ENCODE peak calls at places on chromosomes 16 and 17, in eight cellular contexts. X is transverse colon, S is K562, E is H1, G is SK-N-SH, I is stomach, F is endothelial cell of umbilical vein, J is HCT116. K is an unnamed sample.

GRCh38 chr17:63039899-63040602 is 74.0 kb downstream of the TANC2 start:
- DNase-seq in X (no peak), S (no peak), E (no peak), G (no peak), I (no peak), F (peak; percentile 5), J (peak; percentile 37), K (no peak)

GRCh38 chr17:50944054-50944901 is 78.1 kb upstream of the TOB1 start:
- DNase-seq in X (peak; percentile 92), S (peak; percentile 95), E (no peak), G (peak; percentile 92), I (peak; percentile 97), F (peak; percentile 24), J (no peak), K (peak; percentile 96)

GRCh38 chr16:67675999-67676398 is 9.4 kb downstream of the C16orf86 start:
- DNase-seq in X (no peak), S (no peak), E (no peak), G (no peak), I (no peak), F (no peak), J (no peak), K (no peak)

GRCh38 chr17:48484256-48484655 is 46.6 kb downstream of the HOXB1 start:
- DNase-seq in X (no peak), S (no peak), E (no peak), G (no peak), I (no peak), F (no peak), J (no peak), K (no peak)

GRCh38 chr17:68733241-68734176 is 132.3 kb upstream of the FAM20A start:
- DNase-seq in X (no peak), S (no peak), E (peak; percentile 58), G (no peak), I (peak; percentile 30), F (peak; percentile 66), J (no peak), K (no peak)

GRCh38 chr17:72657467-72658317 is 434.8 kb downstream of the SLC39A11 start:
- DNase-seq in X (no peak), S (no peak), E (no peak), G (no peak), I (no peak), F (no peak), J (no peak), K (no peak)

GRCh38 chr17:41915566-41915965 is 3.2 kb downstream of the ACLY start:
- DNase-seq in X (no peak), S (no peak), E (no peak), G (no peak), I (no peak), F (no peak), J (no peak), K (no peak)

GRCh38 chr17:65684631-65685030 is 123.2 kb upstream of the AXIN2 start:
- DNase-seq in X (no peak), S (no peak), E (no peak), G (no peak), I (no peak), F (peak; percentile 43), J (no peak), K (no peak)

GRCh38 chr16:24471616-24472015 is 67.8 kb upstream of the RBBP6 start:
- DNase-seq in X (no peak), S (no peak), E (no peak), G (no peak), I (no peak), F (no peak), J (no peak), K (no peak)

GRCh38 chr17:51166198-51166986 is at the start of gene NME2:
- DNase-seq in X (peak; percentile 95), S (peak; percentile 96), E (peak; percentile 74), G (peak; percentile 100), I (peak; percentile 92), F (peak; percentile 79), J (peak; percentile 76), K (peak; percentile 86)

GRCh38 chr16:1065466-1066128 is 7.0 kb upstream of the SSTR5 start:
- DNase-seq in X (no peak), S (no peak), E (no peak), G (no peak), I (no peak), F (no peak), J (no peak), K (no peak)

GRCh38 chr16:1069154-1069553 is 3.4 kb upstream of the SSTR5 start:
- DNase-seq in X (no peak), S (peak; percentile 43), E (no peak), G (no peak), I (no peak), F (no peak), J (no peak), K (no peak)

GRCh38 chr16:1066584-1067172 is 5.9 kb upstream of the SSTR5 start:
- DNase-seq in X (no peak), S (no peak), E (no peak), G (no peak), I (no peak), F (no peak), J (no peak), K (no peak)

GRCh38 chr16:1068451-1068850 is 4.1 kb upstream of the SSTR5 start:
- DNase-seq in X (no peak), S (no peak), E (no peak), G (no peak), I (no peak), F (no peak), J (no peak), K (no peak)

GRCh38 chr16:1067629-1068028 is 4.9 kb upstream of the SSTR5 start:
- DNase-seq in X (no peak), S (no peak), E (no peak), G (no peak), I (no peak), F (no peak), J (no peak), K (no peak)
- TF ChIP-seq POLR2AphosphoS5 in X (no peak), S (no peak), E (no peak), G (no peak), I (no peak), F (no peak), J (no peak), K (no peak)

GRCh38 chr17:4944163-4944553 is 4.1 kb downstream of the RNF167 start:
- DNase-seq in X (peak; percentile 37), S (no peak), E (no peak), G (no peak), I (no peak), F (no peak), J (no peak), K (no peak)
- H3K4me3 ChIP-seq in X (no peak overlapping the region), S (no peak overlapping the region), E (no peak overlapping the region), G (no peak overlapping the region), I (no peak overlapping the region), F (no peak overlapping the region), J (no peak overlapping the region), K (no peak overlapping the region)

GRCh38 chr17:81842725-81843504 is 8.1 kb upstream of the PPP1R27 start:
- DNase-seq in X (no peak), S (no peak), E (no peak), G (no peak), I (no peak), F (no peak), J (no peak), K (no peak)

GRCh38 chr17:81844327-81844851 is 9.5 kb upstream of the PPP1R27 start:
- DNase-seq in X (no peak), S (no peak), E (no peak), G (no peak), I (no peak), F (no peak), J (no peak), K (no peak)

GRCh38 chr17:81844887-81845286 is 10.0 kb upstream of the PPP1R27 start:
- DNase-seq in X (no peak), S (no peak), E (no peak), G (no peak), I (no peak), F (no peak), J (no peak), K (no peak)

GRCh38 chr17:81842378-81842724 is 7.5 kb upstream of the PPP1R27 start:
- DNase-seq in X (no peak), S (no peak), E (no peak), G (no peak), I (no peak), F (no peak), J (no peak), K (no peak)

GRCh38 chr17:81843713-81844326 is 9.0 kb upstream of the PPP1R27 start:
- DNase-seq in X (no peak), S (no peak), E (no peak), G (no peak), I (no peak), F (no peak), J (no peak), K (no peak)
- TF ChIP-seq POLR2AphosphoS5 in X (no peak), S (no peak), E (no peak), G (no peak), I (no peak), F (no peak), J (no peak), K (no peak)

GRCh38 chr17:36706437-36706731 is 105.0 kb downstream of the MRM1 start:
- DNase-seq in X (no peak), S (no peak), E (no peak), G (no peak), I (no peak), F (no peak), J (no peak), K (no peak)

GRCh38 chr17:36705651-36706436 is 104.5 kb downstream of the MRM1 start:
- DNase-seq in X (peak; percentile 55), S (peak; percentile 58), E (no peak), G (peak; percentile 86), I (peak; percentile 46), F (peak; percentile 10), J (peak; percentile 18), K (no peak)

GRCh38 chr17:36697907-36698526 is 96.6 kb downstream of the MRM1 start:
- DNase-seq in X (no peak), S (peak; percentile 61), E (no peak), G (no peak), I (no peak), F (no peak), J (no peak), K (no peak)

GRCh38 chr17:36707904-36708303 is 106.5 kb downstream of the MRM1 start:
- DNase-seq in X (no peak), S (no peak), E (no peak), G (no peak), I (no peak), F (no peak), J (no peak), K (no peak)

DNA sequence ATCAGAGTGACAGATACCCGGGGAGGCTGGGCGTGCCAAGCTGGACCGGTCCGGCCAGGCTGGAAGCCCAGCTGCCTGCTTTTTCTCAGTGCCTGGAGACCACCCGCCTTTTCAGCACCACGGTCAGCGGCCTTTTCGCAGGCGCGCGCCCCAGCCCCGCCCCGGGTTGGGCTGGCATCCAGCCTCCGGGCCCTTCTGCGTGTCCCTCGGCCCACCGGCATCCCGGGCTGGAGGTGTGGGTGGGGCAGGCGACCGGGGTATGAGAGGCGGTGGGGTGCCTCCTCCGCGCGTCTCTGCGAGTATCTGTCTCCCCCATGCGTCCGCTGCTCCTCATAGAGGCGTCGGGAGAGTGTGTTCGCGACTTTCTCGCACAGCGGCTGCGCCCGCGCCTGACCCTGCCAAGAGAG is 102.5 kb downstream of the MRM1 start:
- DNase-seq in X (peak; percentile 32), S (peak; percentile 87), E (no peak), G (peak; percentile 37), I (no peak), F (peak; percentile 21), J (no peak), K (no peak)
- H3K4me3 ChIP-seq in X (no peak overlapping the region), S (no peak overlapping the region), E (peak overlapping the region; percentile 53), G (no peak overlapping the region), I (no peak overlapping the region), F (no peak overlapping the region), J (no peak overlapping the region), K (no peak overlapping the region)